ENCODE peak calls at places on chromosomes 2 and 18, in ten cellular contexts. V is PC-3, L is neuronal stem cell, E is A549, H is GM23248, I is DND-41, Z is fibroblast of lung, K is neural progenitor cell, C is IMR-90, O is GM23338. Q is an unnamed sample.

GRCh38 chr2:76760367-76760704 is 761.8 kb downstream of the LRRTM4 start:
- DNase-seq in V (no peak), L (no peak), E (no peak), H (no peak), I (no peak), Z (no peak), K (no peak), C (no peak), O (no peak), Q (no peak)

GRCh38 chr2:67272195-67272594 is 124.9 kb upstream of the ETAA1 start:
- DNase-seq in V (no peak), L (no peak), E (no peak), H (peak; percentile 13), I (no peak), Z (no peak), K (no peak), C (peak; percentile 66), O (no peak), Q (no peak)

GRCh38 chr2:199431748-199432213 is 26.0 kb downstream of the SATB2 start:
- DNase-seq in V (peak; percentile 29), L (no peak), E (no peak), H (no peak), I (no peak), Z (peak; percentile 17), K (peak; percentile 11), C (peak; percentile 57), O (peak; percentile 73), Q (no peak)

GRCh38 chr18:13810950-13811485 is 12.9 kb upstream of the MC5R start:
- DNase-seq in V (peak; percentile 59), L (no peak), E (no peak), H (no peak), I (no peak), Z (no peak), K (no peak), C (no peak), O (peak; percentile 57), Q (no peak)

GRCh38 chr2:229179598-229179997 is 91.5 kb downstream of the PID1 start:
- DNase-seq in V (no peak), L (no peak), E (no peak), H (no peak), I (no peak), Z (no peak), K (no peak), C (no peak), O (no peak), Q (no peak)

GRCh38 chr2:133768261-133769021 is 200.2 kb upstream of the NCKAP5 start:
- DNase-seq in V (peak; percentile 44), L (no peak), E (no peak), H (no peak), I (no peak), Z (no peak), K (no peak), C (no peak), O (no peak), Q (no peak)

GRCh38 chr2:133489146-133489545 is 79.1 kb downstream of the NCKAP5 start:
- DNase-seq in V (no peak), L (no peak), E (no peak), H (no peak), I (no peak), Z (no peak), K (no peak), C (no peak), O (no peak), Q (peak; percentile 47)

GRCh38 chr18:2173464-2173863 is 397.8 kb downstream of the METTL4 start:
- DNase-seq in V (peak; percentile 59), L (no peak), E (no peak), H (peak; percentile 55), I (no peak), Z (peak; percentile 78), K (no peak), C (peak; percentile 48), O (peak; percentile 2), Q (no peak)

GRCh38 chr18:306608-307255 is 38.9 kb upstream of the THOC1 start:
- DNase-seq in V (no peak), L (no peak), E (no peak), H (no peak), I (no peak), Z (no peak), K (no peak), C (no peak), O (no peak), Q (no peak)

GRCh38 chr2:226515344-226516055 is 284.1 kb downstream of the IRS1 start:
- DNase-seq in V (no peak), L (no peak), E (no peak), H (peak; percentile 55), I (no peak), Z (peak; percentile 87), K (no peak), C (peak; percentile 76), O (no peak), Q (no peak)

GRCh38 chr18:6785001-6785400 is 55.5 kb downstream of the ARHGAP28 start:
- DNase-seq in V (no peak), L (no peak), E (no peak), H (no peak), I (no peak), Z (no peak), K (no peak), C (peak; percentile 33), O (no peak), Q (no peak)

GRCh38 chr2:234425923-234426603 is 70.8 kb downstream of the ARL4C start:
- DNase-seq in V (peak; percentile 34), L (no peak), E (no peak), H (no peak), I (peak; percentile 98), Z (no peak), K (no peak), C (no peak), O (no peak), Q (peak; percentile 34)

GRCh38 chr18:596288-596881 is 403 bp upstream of the CLUL1 start:
- DNase-seq in V (peak; percentile 61), L (peak; percentile 37), E (no peak), H (peak; percentile 35), I (no peak), Z (no peak), K (peak; percentile 87), C (no peak), O (peak; percentile 85), Q (peak; percentile 74)

GRCh38 chr2:237636578-237636977 is 9.2 kb downstream of the LRRFIP1 start:
- DNase-seq in V (no peak), L (no peak), E (no peak), H (no peak), I (no peak), Z (no peak), K (no peak), C (no peak), O (no peak), Q (no peak)

GRCh38 chr2:173248381-173248780 is 106.3 kb upstream of the CDCA7 start:
- DNase-seq in V (no peak), L (no peak), E (no peak), H (no peak), I (no peak), Z (no peak), K (no peak), C (no peak), O (no peak), Q (no peak)

GRCh38 chr2:159202568-159203071 is 83.9 kb downstream of the WDSUB1 start:
- DNase-seq in V (peak; percentile 61), L (no peak), E (no peak), H (peak; percentile 99), I (no peak), Z (peak; percentile 98), K (no peak), C (peak; percentile 100), O (no peak), Q (no peak)

GRCh38 chr2:47402805-47403691 is at the start of gene MSH2:
- DNase-seq in V (peak; percentile 92), L (peak; percentile 83), E (peak; percentile 100), H (peak; percentile 97), I (peak; percentile 98), Z (peak; percentile 90), K (peak; percentile 95), C (peak; percentile 89), O (peak; percentile 99), Q (peak; percentile 97)

GRCh38 chr2:44136186-44136585 is 32.5 kb upstream of the PPM1B start:
- DNase-seq in V (peak; percentile 68), L (no peak), E (peak; percentile 43), H (peak; percentile 56), I (no peak), Z (peak; percentile 40), K (no peak), C (peak; percentile 83), O (peak; percentile 66), Q (no peak)

DNA sequence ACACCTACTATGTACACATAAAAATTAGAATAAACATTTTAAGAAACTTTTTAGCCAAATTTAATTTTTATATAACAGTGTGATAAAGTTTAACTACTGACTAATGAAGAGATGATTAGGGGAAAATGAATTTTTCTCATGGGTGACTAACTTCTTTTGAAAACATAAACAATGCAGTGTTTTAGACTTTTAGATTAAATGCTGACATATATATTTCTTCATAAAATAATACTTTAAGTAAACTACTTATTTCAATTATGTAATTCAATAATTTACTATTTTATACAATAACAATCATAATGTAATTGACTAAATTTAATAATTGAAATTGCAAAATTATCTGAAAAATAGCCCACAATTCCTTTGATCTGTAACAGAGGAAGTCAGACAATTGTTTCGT is 233.3 kb upstream of the PXDN start:
- DNase-seq in V (no peak), L (no peak), E (no peak), H (no peak), I (no peak), Z (no peak), K (no peak), C (no peak), O (no peak), Q (no peak)
- H3K4me2 ChIP-seq in V (no peak overlapping the region), L (no peak overlapping the region), E (no peak overlapping the region), H (no peak overlapping the region), I (no peak overlapping the region), Z (no peak overlapping the region), K (no peak overlapping the region), C (no peak overlapping the region), O (no peak overlapping the region), Q (no peak overlapping the region)

DNA sequence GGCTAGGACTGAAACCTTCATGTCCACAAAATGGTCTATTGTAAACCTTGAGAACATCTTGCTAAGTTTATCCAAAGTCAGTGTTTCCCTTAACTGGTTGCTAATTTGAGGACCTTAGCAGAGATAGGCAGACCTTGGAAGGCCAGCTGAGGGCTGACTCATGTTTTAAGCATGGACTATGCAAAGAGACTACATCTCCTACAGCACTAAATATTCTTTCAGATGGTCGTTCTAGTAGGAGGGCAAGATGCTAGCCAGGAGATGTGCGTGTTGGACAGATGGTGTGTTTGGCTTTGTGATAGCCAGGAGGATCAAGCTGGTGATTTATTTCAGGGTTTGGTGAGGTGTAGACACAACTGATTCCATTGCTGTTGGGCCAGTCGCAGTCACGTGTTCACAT is 75.8 kb downstream of the NRP2 start:
- DNase-seq in V (peak; percentile 64), L (no peak), E (no peak), H (peak; percentile 70), I (no peak), Z (peak; percentile 80), K (no peak), C (peak; percentile 93), O (no peak), Q (no peak)
- H3K27ac ChIP-seq in V (no peak overlapping the region), L (no peak overlapping the region), E (peak overlapping the region; percentile 64), H (no peak overlapping the region), I (no peak overlapping the region), Z (peak overlapping the region; percentile 5), K (no peak overlapping the region), C (peak overlapping the region; percentile 73), O (no peak overlapping the region), Q (no peak overlapping the region)

GRCh38 chr18:10391506-10391905 is 62.9 kb upstream of the APCDD1 start:
- DNase-seq in V (no peak), L (no peak), E (no peak), H (no peak), I (no peak), Z (no peak), K (no peak), C (no peak), O (no peak), Q (no peak)
- H3K4me2 ChIP-seq in V (no peak overlapping the region), L (no peak overlapping the region), E (no peak overlapping the region), H (no peak overlapping the region), I (no peak overlapping the region), Z (no peak overlapping the region), K (no peak overlapping the region), C (no peak overlapping the region), O (no peak overlapping the region), Q (no peak overlapping the region)

GRCh38 chr2:100453853-100454252 is 16.4 kb upstream of the NMS start:
- DNase-seq in V (no peak), L (no peak), E (no peak), H (no peak), I (no peak), Z (no peak), K (no peak), C (no peak), O (no peak), Q (no peak)
- H3K27ac ChIP-seq in V (no peak overlapping the region), L (no peak overlapping the region), E (no peak overlapping the region), H (no peak overlapping the region), I (no peak overlapping the region), Z (no peak overlapping the region), K (no peak overlapping the region), C (no peak overlapping the region), O (no peak overlapping the region), Q (no peak overlapping the region)